ENCODE peak calls at places on chromosomes 2 and 18, in five cellular contexts. M is 8988T, Y is GM13976, O is NCI-H1436, C is A549. A is an unnamed sample.

GRCh38 chr2:86193901-86194567 is 1.2 kb downstream of the IMMT start:
- DNase-seq in C (peak; percentile 31), Y (no peak), O (no peak), M (no peak), A (peak; percentile 11)

GRCh38 chr2:47217277-47217676 is 62.2 kb upstream of the STPG4 start:
- DNase-seq in Y (no peak), O (no peak), C (no peak), M (no peak), A (no peak)

GRCh38 chr2:112794131-112794733 is 9.9 kb upstream of the IL1A start:
- DNase-seq in M (no peak), C (peak; percentile 87), O (no peak), Y (peak; percentile 49), A (peak; percentile 97)

GRCh38 chr2:157336137-157336721 is 10.6 kb upstream of the ERMN start:
- DNase-seq in M (no peak), Y (peak; percentile 29), O (peak; percentile 5), C (peak; percentile 44), A (peak; percentile 65)

GRCh38 chr2:196504788-196505187 is 134.7 kb upstream of the CCDC150 start:
- DNase-seq in Y (no peak), M (no peak), C (no peak), O (no peak), A (no peak)

GRCh38 chr2:14114275-14114674 is 518.2 kb upstream of the LRATD1 start:
- DNase-seq in O (no peak), Y (no peak), M (no peak), C (no peak), A (no peak)

GRCh38 chr2:174614261-174614660 is 16.7 kb upstream of the WIPF1 start:
- DNase-seq in O (no peak), M (no peak), Y (no peak), C (peak; percentile 92), A (peak; percentile 80)

GRCh38 chr2:39435254-39435653 is 1.8 kb downstream of the MAP4K3 start:
- DNase-seq in C (no peak), O (no peak), Y (no peak), M (no peak), A (peak; percentile 15)

GRCh38 chr18:12625242-12625641 is 32.7 kb downstream of the SPIRE1 start:
- DNase-seq in O (no peak), C (no peak), M (no peak), Y (no peak), A (peak; percentile 24)

GRCh38 chr18:28204154-28204553 is 27.2 kb upstream of the CDH2 start:
- DNase-seq in C (peak; percentile 33), O (no peak), M (no peak), Y (no peak), A (peak; percentile 55)

GRCh38 chr2:23524261-23524706 is 139.3 kb downstream of the KLHL29 start:
- DNase-seq in M (peak; percentile 70), Y (no peak), O (no peak), C (no peak), A (peak; percentile 70)

GRCh38 chr2:235238537-235238936 is 255.3 kb upstream of the AGAP1 start:
- DNase-seq in M (no peak), Y (no peak), C (peak; percentile 12), O (no peak), A (peak; percentile 56)

GRCh38 chr2:199310654-199311275 is 147.0 kb downstream of the SATB2 start:
- DNase-seq in C (no peak), Y (no peak), O (peak; percentile 94), M (no peak), A (no peak)

GRCh38 chr2:84805250-84805917 is 75.5 kb downstream of the TRABD2A start:
- DNase-seq in C (no peak), O (no peak), M (no peak), Y (no peak), A (peak; percentile 29)

GRCh38 chr2:197931661-197932312 is 127.4 kb downstream of the PLCL1 start:
- DNase-seq in M (no peak), O (no peak), Y (peak; percentile 21), C (no peak), A (no peak)

GRCh38 chr2:232204457-232204931 is 174.1 kb upstream of the ALPP start:
- DNase-seq in O (no peak), Y (no peak), M (no peak), C (no peak), A (no peak)